ENCODE peak calls at places on chromosomes 16 and 17, in ten cellular contexts. E is CD4-positive, CD25-positive, alpha-beta regulatory T cell; X is AG09319; S is stimulated activated CD8-positive, alpha-beta memory T cell treated with anti-CD3 and anti-CD28 coated beads, Interleukin-15, amount 100 ng/mL, for 4 hours; P is BE2C; N is adrenal gland; H is mucosa of descending colon; B is NCI-H2081; G is AG09309; A is adipocyte. K is an unnamed sample.

GRCh38 chr16:80009971-80010659 is 409.6 kb upstream of the MAF start:
- DNase-seq in A (no peak), X (no peak), N (no peak), S (no peak), H (no peak), E (no peak), B (no peak), P (no peak), G (no peak), K (no peak)

GRCh38 chr17:49223517-49224197 is 6.9 kb downstream of the PHOSPHO1 start:
- DNase-seq in N (peak; percentile 46), E (peak; percentile 50), X (no peak), G (no peak), S (no peak), A (peak; percentile 67), B (peak; percentile 33), P (peak; percentile 62), H (peak; percentile 84), K (peak; percentile 67)

GRCh38 chr16:49875812-49876715 is 20.2 kb upstream of the ZNF423 start:
- DNase-seq in N (no peak), A (no peak), H (no peak), E (no peak), P (no peak), S (no peak), G (no peak), X (no peak), B (no peak), K (no peak)

GRCh38 chr16:88822281-88823040 is 10.7 kb upstream of the APRT start:
- DNase-seq in E (no peak), S (no peak), X (no peak), P (no peak), N (no peak), H (no peak), G (no peak), A (no peak), B (no peak), K (no peak)

GRCh38 chr17:46841561-46842379 is 9.6 kb upstream of the WNT9B start:
- DNase-seq in N (no peak), H (peak; percentile 40), S (no peak), G (no peak), X (no peak), A (peak; percentile 55), P (peak; percentile 41), B (no peak), E (no peak), K (peak; percentile 23)

GRCh38 chr17:48720263-48721008 is 1.9 kb downstream of the PRAC1 start:
- DNase-seq in H (no peak), G (no peak), B (no peak), A (no peak), N (no peak), X (no peak), S (no peak), E (no peak), P (no peak), K (no peak)

GRCh38 chr17:55437165-55437605 is 15.6 kb upstream of the MMD start:
- DNase-seq in P (no peak), N (no peak), B (no peak), X (no peak), H (no peak), S (no peak), E (no peak), A (no peak), G (no peak), K (no peak)

GRCh38 chr17:64685705-64686104 is 23.6 kb upstream of the SMURF2 start:
- DNase-seq in G (no peak), P (no peak), X (no peak), A (no peak), S (no peak), E (no peak), H (no peak), N (no peak), B (no peak), K (no peak)

GRCh38 chr16:87706278-87707000 is 59.3 kb downstream of the KLHDC4 start:
- DNase-seq in X (no peak), G (no peak), P (no peak), B (peak; percentile 68), H (no peak), N (no peak), A (no peak), E (no peak), S (no peak), K (no peak)

GRCh38 chr17:56558088-56558487 is 35.4 kb upstream of the NOG start:
- DNase-seq in S (no peak), B (no peak), H (no peak), N (no peak), G (no peak), P (no peak), X (no peak), A (no peak), E (no peak), K (no peak)

GRCh38 chr17:50542795-50543774 is 3.9 kb upstream of the SPATA20 start:
- DNase-seq in B (peak; percentile 68), G (no peak), N (peak; percentile 90), X (no peak), A (no peak), H (peak; percentile 82), P (no peak), S (no peak), E (no peak), K (no peak)

GRCh38 chr17:65433592-65433991 is 127.9 kb downstream of the AXIN2 start:
- DNase-seq in G (no peak), X (no peak), B (no peak), A (no peak), P (no peak), E (no peak), N (no peak), S (no peak), H (no peak), K (no peak)

GRCh38 chr17:28974451-28974850 is 23.1 kb upstream of the PHF12 start:
- DNase-seq in P (no peak), B (no peak), N (no peak), G (no peak), S (no peak), H (no peak), E (no peak), X (no peak), A (no peak), K (no peak)

GRCh38 chr16:14003119-14003570 is 68.0 kb upstream of the MRTFB start:
- DNase-seq in S (no peak), E (no peak), G (no peak), B (no peak), P (peak; percentile 88), X (no peak), N (peak; percentile 54), A (peak; percentile 93), H (peak; percentile 33), K (no peak)

GRCh38 chr16:10514369-10515055 is 65.9 kb downstream of the EMP2 start:
- DNase-seq in X (peak; percentile 39), N (peak; percentile 50), H (no peak), E (peak; percentile 55), B (peak; percentile 2), A (peak; percentile 91), S (no peak), G (peak; percentile 51), P (peak; percentile 51), K (peak; percentile 21)

GRCh38 chr17:4600563-4600962 is 16.2 kb downstream of the SMTNL2 start:
- DNase-seq in N (no peak), E (no peak), B (no peak), A (no peak), P (peak; percentile 37), G (no peak), S (no peak), X (no peak), H (no peak), K (no peak)

GRCh38 chr16:71966932-71967331 is 33.3 kb downstream of the PKD1L3 start:
- DNase-seq in H (no peak), N (no peak), S (no peak), B (no peak), X (no peak), A (no peak), P (no peak), E (no peak), G (no peak), K (no peak)

GRCh38 chr16:3578610-3579551 is 1.7 kb upstream of the NLRC3 start:
- DNase-seq in N (no peak), S (peak; percentile 23), H (peak; percentile 64), P (no peak), G (no peak), X (no peak), B (no peak), A (peak; percentile 24), E (peak; percentile 58), K (peak; percentile 75)

GRCh38 chr17:19018600-19018950 is 14.0 kb upstream of the FAM83G start:
- DNase-seq in H (peak; percentile 21), E (no peak), N (no peak), G (no peak), A (no peak), P (no peak), X (no peak), B (no peak), S (no peak), K (no peak)

GRCh38 chr16:31243734-31244670 is 15.8 kb upstream of the ITGAM start:
- DNase-seq in G (no peak), E (no peak), B (no peak), H (no peak), P (no peak), S (no peak), N (no peak), A (no peak), X (no peak), K (no peak)

GRCh38 chr17:30838187-30838807 is 6.5 kb downstream of the ATAD5 start:
- DNase-seq in B (no peak), N (no peak), X (no peak), G (no peak), H (no peak), A (no peak), S (no peak), E (no peak), P (no peak), K (no peak)

GRCh38 chr17:72097144-72097543 is 23.7 kb upstream of the SOX9 start:
- DNase-seq in A (no peak), G (no peak), H (no peak), S (no peak), P (no peak), E (no peak), N (no peak), B (no peak), X (no peak), K (no peak)

GRCh38 chr17:4544656-4545216 is 10.4 kb downstream of the MYBBP1A start:
- DNase-seq in G (no peak), A (no peak), X (no peak), E (no peak), N (no peak), H (no peak), P (no peak), S (no peak), B (no peak), K (no peak)

GRCh38 chr17:40071720-40072480 is 9.1 kb downstream of the THRA start:
- DNase-seq in S (no peak), X (no peak), G (no peak), B (peak; percentile 96), P (peak; percentile 83), H (peak; percentile 87), A (peak; percentile 66), N (peak; percentile 87), E (no peak), K (no peak)

GRCh38 chr17:30922235-30922993 is 669 bp downstream of the ADAP2 start:
- DNase-seq in A (peak; percentile 24), B (no peak), G (no peak), E (no peak), S (no peak), H (peak; percentile 49), N (no peak), X (no peak), P (no peak), K (no peak)

K was measured in natural killer cell.